ENCODE peak calls at places on chromosomes 3 and 15, in nine cellular contexts. K is nephron progenitor cell; H is SW480; F is SJSA1; E is coronary artery; O is stimulated activated CD8-positive, alpha-beta memory T cell treated with anti-CD3 and anti-CD28 coated beads, Interleukin-7, amount 100 ng/mL, for 24 hours; Y is neural crest cell; T is activated T-cell treated with anti-CD3 and anti-CD28 coated beads, Interleukin-2, amount 50 U/mL, for 72 hours; R is ACHN. S is an unnamed sample.

GRCh38 chr15:38660726-38661125 is 96.1 kb upstream of the RASGRP1 start:
- DNase-seq in K (no peak), H (peak), F (no peak), E (no peak), O (no peak), Y (no peak), T (peak), R (no peak), S (no peak)

GRCh38 chr3:174531262-174531982 is 327.7 kb upstream of the NAALADL2 start:
- DNase-seq in K (no peak), H (no peak), F (no peak), E (no peak), O (no peak), Y (no peak), T (no peak), R (no peak), S (no peak)

GRCh38 chr3:175193815-175194518 is 334.8 kb downstream of the NAALADL2 start:
- DNase-seq in K (no peak), H (no peak), F (no peak), E (no peak), O (no peak), Y (no peak), T (no peak), R (no peak), S (no peak)

GRCh38 chr3:134336587-134336986 is 37.7 kb downstream of the AMOTL2 start:
- DNase-seq in K (no peak), H (peak), F (no peak), E (peak), O (no peak), Y (no peak), T (no peak), R (no peak), S (no peak)

GRCh38 chr3:30751610-30752299 is 142.7 kb downstream of the GADL1 start:
- DNase-seq in K (peak), H (peak), F (peak), E (no peak), O (peak), Y (peak), T (peak), R (peak), S (peak)

GRCh38 chr15:75027551-75027950 is 4.2 kb downstream of the PPCDC start:
- DNase-seq in K (no peak), H (no peak), F (no peak), E (no peak), O (no peak), Y (no peak), T (no peak), R (no peak), S (no peak)

GRCh38 chr3:17431004-17431403 is 311.4 kb downstream of the TBC1D5 start:
- DNase-seq in K (no peak), H (peak), F (peak), E (no peak), O (no peak), Y (no peak), T (no peak), R (peak), S (no peak)

GRCh38 chr3:132006605-132007204 is 28.1 kb downstream of the CPNE4 start:
- DNase-seq in K (peak), H (peak), F (no peak), E (no peak), O (no peak), Y (peak), T (peak), R (peak), S (no peak)

GRCh38 chr3:182046365-182046764 is 334.6 kb downstream of the SOX2 start:
- DNase-seq in K (no peak), H (no peak), F (no peak), E (no peak), O (no peak), Y (no peak), T (no peak), R (no peak), S (no peak)

GRCh38 chr3:61087465-61087864 is 163.8 kb downstream of the FHIT start:
- DNase-seq in K (no peak), H (no peak), F (no peak), E (no peak), O (no peak), Y (no peak), T (no peak), R (no peak), S (no peak)

GRCh38 chr3:3753416-3753815 is 45.8 kb upstream of the LRRN1 start:
- DNase-seq in K (no peak), H (no peak), F (no peak), E (no peak), O (no peak), Y (no peak), T (no peak), R (no peak), S (no peak)

GRCh38 chr3:188294823-188295487 is 141.0 kb downstream of the LPP start:
- DNase-seq in K (no peak), H (peak), F (peak), E (no peak), O (no peak), Y (no peak), T (no peak), R (peak), S (no peak)

GRCh38 chr3:184145120-184145524 is 10.0 kb downstream of the EIF2B5 start:
- DNase-seq in K (no peak), H (peak), F (peak), E (no peak), O (no peak), Y (no peak), T (peak), R (peak), S (no peak)

GRCh38 chr3:108004647-108005046 is 86.2 kb downstream of the CD47 start:
- DNase-seq in K (no peak), H (no peak), F (no peak), E (no peak), O (no peak), Y (no peak), T (no peak), R (no peak), S (no peak)

GRCh38 chr3:122642935-122643334 is 37.7 kb upstream of the PARP14 start:
- DNase-seq in K (no peak), H (no peak), F (no peak), E (no peak), O (no peak), Y (no peak), T (no peak), R (no peak), S (no peak)

GRCh38 chr15:89494941-89495637 is 1.3 kb downstream of the RHCG start:
- DNase-seq in K (peak), H (no peak), F (no peak), E (peak), O (no peak), Y (peak), T (peak), R (peak), S (no peak)

GRCh38 chr3:79491029-79491634 is 276.7 kb downstream of the ROBO1 start:
- DNase-seq in K (no peak), H (no peak), F (no peak), E (no peak), O (no peak), Y (no peak), T (no peak), R (no peak), S (no peak)

GRCh38 chr3:76724706-76725105 is 315.2 kb upstream of the ROBO2 start:
- DNase-seq in K (peak), H (no peak), F (no peak), E (no peak), O (no peak), Y (no peak), T (no peak), R (no peak), S (no peak)

GRCh38 chr3:134610455-134611385 is 40.1 kb downstream of the KY start:
- DNase-seq in K (no peak), H (no peak), F (no peak), E (no peak), O (no peak), Y (no peak), T (no peak), R (no peak), S (no peak)

GRCh38 chr3:113557374-113557773 is 25.0 kb downstream of the SIDT1 start:
- DNase-seq in K (no peak), H (peak), F (peak), E (no peak), O (no peak), Y (no peak), T (no peak), R (peak), S (peak)

GRCh38 chr15:59484399-59484798 is 46.4 kb downstream of the FAM81A start:
- DNase-seq in K (no peak), H (no peak), F (no peak), E (no peak), O (no peak), Y (no peak), T (no peak), R (no peak), S (no peak)

GRCh38 chr3:12444582-12445468 is 39.5 kb upstream of the TSEN2 start:
- DNase-seq in K (no peak), H (peak), F (no peak), E (peak), O (no peak), Y (no peak), T (no peak), R (no peak), S (no peak)

GRCh38 chr3:67655364-67656121 is 1.1 kb upstream of the SUCLG2 start:
- DNase-seq in K (no peak), H (no peak), F (no peak), E (no peak), O (peak), Y (no peak), T (peak), R (peak), S (no peak)